ENCODE peak calls at places on chromosomes 11 and 22, in seven cellular contexts. H, Z, E, Y, C, U and X are unnamed samples. For H3K4me1, the result is how much of the 10 kb centered on the place peaks cover.

GRCh38 chr11:23403210-23404185 is 543.2 kb upstream of the CCDC179 start:
- DNase-seq in U (no peak), H (no peak), Y (no peak), E (no peak), Z (no peak), C (no peak), X (peak)

GRCh38 chr11:77211594-77212251 is 83.7 kb downstream of the MYO7A start:
- DNase-seq in C (no peak), Y (no peak), H (peak), Z (no peak), E (peak), U (no peak), X (no peak)

GRCh38 chr11:106695506-106695905 is 322.8 kb downstream of the GUCY1A2 start:
- DNase-seq in E (no peak), C (no peak), Z (no peak), U (peak), Y (no peak), H (no peak), X (no peak)

GRCh38 chr11:76962583-76963416 is 71.4 kb upstream of the B3GNT6 start:
- DNase-seq in H (no peak), U (peak), Z (no peak), Y (no peak), E (no peak), C (peak), X (no peak)

GRCh38 chr11:130323452-130324448 is 9.0 kb upstream of the ZBTB44 start:
- DNase-seq in U (no peak), Y (no peak), C (no peak), H (no peak), Z (no peak), E (no peak), X (no peak)

GRCh38 chr11:9765320-9766101 is 101.6 kb downstream of the SWAP70 start:
- DNase-seq in U (peak), H (no peak), Z (no peak), C (no peak), Y (peak), E (no peak), X (no peak)

GRCh38 chr11:74310857-74311256 is 583 bp downstream of the P4HA3 start:
- DNase-seq in C (no peak), Z (no peak), H (no peak), U (no peak), E (no peak), Y (no peak), X (no peak)

GRCh38 chr22:32858957-32859356 is 57.5 kb downstream of the TIMP3 start:
- DNase-seq in Y (no peak), U (no peak), E (no peak), Z (no peak), C (no peak), H (no peak), X (no peak)

GRCh38 chr22:34255042-34255441 is 334.8 kb upstream of the LARGE1 start:
- DNase-seq in C (no peak), Y (no peak), H (no peak), E (no peak), U (no peak), Z (no peak), X (no peak)

GRCh38 chr11:27392278-27392677 is 29.3 kb upstream of the CCDC34 start:
- DNase-seq in Y (no peak), Z (no peak), C (no peak), H (no peak), E (no peak), U (no peak), X (no peak)

GRCh38 chr22:24697671-24698082 is 76.8 kb downstream of the PIWIL3 start:
- DNase-seq in U (no peak), Z (no peak), Y (no peak), E (no peak), H (no peak), C (peak), X (peak)

GRCh38 chr22:35380013-35380412 is 883 bp upstream of the HMOX1 start:
- DNase-seq in H (no peak), U (peak), C (peak), Z (no peak), Y (no peak), E (no peak), X (no peak)
- H3K4me1 ChIP-seq in H (under half), U (half or more), C (under half), Z (under half), Y (under half), E (under half), X (half or more)

DNA sequence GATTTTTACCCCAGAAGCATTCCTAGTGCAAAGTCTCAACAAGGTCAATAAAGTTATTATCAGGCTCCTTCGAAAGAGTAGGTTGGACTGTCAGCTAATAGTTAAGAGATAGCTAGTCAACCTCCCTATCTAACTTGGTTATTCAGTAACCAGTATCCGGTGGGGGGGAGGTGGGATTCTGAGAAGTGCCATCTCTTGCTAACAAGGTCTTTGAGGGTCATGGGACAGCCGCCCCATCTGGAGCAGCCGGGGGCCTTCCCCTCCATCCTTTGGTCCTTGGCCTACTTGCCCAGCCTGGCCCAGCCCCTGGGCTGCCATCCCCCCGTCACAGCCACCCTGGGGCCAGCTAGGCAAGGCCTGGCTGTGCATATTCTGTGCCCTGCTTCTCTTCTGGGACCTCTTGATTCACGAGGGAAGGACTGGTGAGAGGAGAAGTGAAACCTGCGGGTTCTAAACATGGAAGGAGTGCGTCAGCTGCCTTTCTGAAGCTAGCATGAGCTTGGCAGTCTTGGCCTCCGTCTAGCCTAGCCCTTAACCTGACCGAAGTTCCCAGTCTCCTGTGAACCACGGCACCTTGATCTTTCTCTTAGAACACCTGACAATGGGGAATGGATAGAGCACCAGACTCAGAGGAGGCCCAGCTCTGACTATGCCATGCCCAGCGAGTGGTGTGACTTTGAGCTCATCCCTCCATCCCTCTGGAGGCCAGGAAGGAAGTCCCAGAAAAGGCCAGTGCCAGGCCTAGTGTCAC is 9.3 kb downstream of the SLC37A2 start:
- DNase-seq in Z (no peak), E (peak), C (no peak), U (peak), H (no peak), Y (no peak), X (peak)
- H3K4me1 ChIP-seq in Z (under half), E (under half), C (under half), U (under half), H (under half), Y (under half), X (under half)

DNA sequence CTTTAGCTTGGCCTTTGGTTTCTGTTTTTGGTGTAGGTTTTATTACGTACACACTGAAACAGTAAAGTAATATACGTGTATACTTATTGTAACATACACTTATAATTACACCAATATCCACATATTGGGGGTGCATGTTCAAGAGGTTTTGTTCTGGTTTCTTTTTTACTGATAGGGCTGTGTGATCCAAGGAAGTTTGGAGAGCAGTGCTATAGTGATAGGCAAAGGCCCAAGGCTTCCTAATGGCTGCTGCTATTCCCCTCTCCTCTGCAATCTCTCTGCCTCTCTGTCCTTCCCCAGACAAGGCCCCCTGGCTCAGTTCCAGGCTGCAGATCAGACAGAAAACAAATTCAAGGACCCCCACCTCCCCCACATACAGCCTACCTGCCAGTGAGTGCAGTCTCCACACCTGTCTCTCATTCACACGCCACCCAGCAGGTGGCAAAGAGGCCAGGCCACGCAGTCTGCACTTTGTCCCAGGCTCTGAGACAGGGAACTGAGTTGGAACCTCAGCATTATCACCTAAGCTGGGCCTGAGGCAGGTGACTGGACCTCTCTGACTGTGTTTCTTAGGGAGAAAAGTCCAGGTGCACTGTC is 15.1 kb downstream of the TMEM184B start:
- DNase-seq in H (no peak), Y (peak), C (peak), Z (no peak), U (peak), E (no peak), X (no peak)
- H3K4me1 ChIP-seq in H (half or more), Y (under half), C (under half), Z (under half), U (under half), E (under half), X (half or more)

GRCh38 chr11:44940424-44940823 is 10.3 kb downstream of the TP53I11 start:
- DNase-seq in Y (no peak), Z (no peak), C (no peak), U (no peak), E (no peak), H (no peak), X (no peak)
- H3K4me1 ChIP-seq in Y (under half), Z (under half), C (under half), U (under half), E (half or more), H (half or more), X (under half)